ENCODE peak calls at places on chromosomes 16 and 17, in six cellular contexts. One of them, this sample, is unnamed.

GRCh38 chr16:31880322-31880979 is 6.8 kb downstream of the ZNF267 start:
- DNase-seq in A549: no peak
- DNase-seq in nephron progenitor cell: no peak
- DNase-seq in BE2C: no peak
- DNase-seq in fibroblast of mammary gland: peak
- DNase-seq in WTC11: no peak
- DNase-seq in this sample: no peak

GRCh38 chr16:1989209-1989825 is 453 bp upstream of the SYNGR3 start:
- DNase-seq in A549: no peak
- DNase-seq in nephron progenitor cell: no peak
- DNase-seq in BE2C: no peak
- DNase-seq in fibroblast of mammary gland: no peak
- DNase-seq in WTC11: peak
- DNase-seq in this sample: no peak

GRCh38 chr16:75079346-75079926 is 37.1 kb downstream of the LDHD start:
- DNase-seq in A549: no peak
- DNase-seq in nephron progenitor cell: no peak
- DNase-seq in BE2C: no peak
- DNase-seq in fibroblast of mammary gland: no peak
- DNase-seq in WTC11: no peak
- DNase-seq in this sample: no peak

GRCh38 chr16:68658258-68658973 is 13.3 kb downstream of the CDH3 start:
- DNase-seq in A549: peak
- DNase-seq in nephron progenitor cell: no peak
- DNase-seq in BE2C: no peak
- DNase-seq in fibroblast of mammary gland: peak
- DNase-seq in WTC11: no peak
- DNase-seq in this sample: no peak

GRCh38 chr16:27251561-27252205 is 16.9 kb downstream of the NSMCE1 start:
- DNase-seq in A549: no peak
- DNase-seq in nephron progenitor cell: no peak
- DNase-seq in BE2C: no peak
- DNase-seq in fibroblast of mammary gland: no peak
- DNase-seq in WTC11: no peak
- DNase-seq in this sample: no peak

GRCh38 chr17:14301279-14301760 is 439 bp downstream of the HS3ST3B1 start:
- DNase-seq in A549: peak
- DNase-seq in nephron progenitor cell: no peak
- DNase-seq in BE2C: no peak
- DNase-seq in fibroblast of mammary gland: no peak
- DNase-seq in WTC11: no peak
- DNase-seq in this sample: no peak

GRCh38 chr16:813204-813915 is 12.8 kb upstream of the GNG13 start:
- DNase-seq in A549: peak
- DNase-seq in nephron progenitor cell: peak
- DNase-seq in BE2C: peak
- DNase-seq in fibroblast of mammary gland: peak
- DNase-seq in WTC11: peak
- DNase-seq in this sample: no peak

GRCh38 chr17:44345497-44346026 is 460 bp downstream of the GRN start:
- DNase-seq in A549: peak
- DNase-seq in nephron progenitor cell: peak
- DNase-seq in BE2C: peak
- DNase-seq in fibroblast of mammary gland: peak
- DNase-seq in WTC11: peak
- DNase-seq in this sample: no peak

DNA sequence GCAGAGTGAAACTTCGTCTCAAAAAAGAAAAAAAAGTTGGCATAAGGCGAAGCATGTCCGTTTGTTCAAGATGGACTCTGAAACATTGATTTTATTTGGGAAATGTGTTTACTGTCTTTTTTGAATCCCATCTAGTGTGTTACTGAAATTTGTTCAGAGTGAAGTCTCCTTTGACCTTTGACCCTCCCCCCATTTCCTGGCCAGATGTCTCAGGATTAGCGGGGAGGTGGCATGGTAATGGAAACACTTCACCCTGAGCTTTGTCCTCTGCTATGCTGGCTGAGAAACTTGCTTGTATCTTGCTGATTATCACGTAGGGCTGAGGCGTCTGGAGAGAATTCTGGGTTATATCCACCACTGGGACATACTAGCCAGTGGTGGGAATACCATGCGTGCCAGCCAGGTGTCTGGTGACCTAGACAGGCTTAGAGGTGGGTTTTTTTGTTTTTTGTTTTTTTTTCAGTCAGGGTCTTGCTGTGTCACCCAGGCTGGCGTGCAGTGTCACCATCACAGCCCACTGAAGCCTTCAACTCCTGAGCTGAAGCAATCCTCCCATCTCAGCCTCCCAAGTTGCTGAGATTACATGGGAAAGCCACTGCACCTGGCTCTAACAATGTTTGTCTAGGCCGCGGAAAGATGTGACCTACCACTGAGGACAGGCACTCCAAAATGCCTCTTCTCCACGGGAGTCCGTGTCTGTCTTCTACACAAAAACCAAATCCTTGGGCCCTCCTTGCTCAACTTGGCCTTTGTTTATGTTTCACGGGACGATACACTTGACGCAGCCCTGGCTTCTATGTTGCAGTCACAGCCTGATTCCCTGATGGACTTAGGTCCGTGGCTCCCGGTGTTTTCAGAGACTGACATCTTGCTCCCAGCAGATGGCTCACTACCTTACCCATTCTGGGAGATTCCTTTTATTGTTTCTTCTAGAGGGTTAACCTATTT is 6.6 kb upstream of the GALK1 start:
- DNase-seq in A549: no peak
- DNase-seq in nephron progenitor cell: no peak
- DNase-seq in BE2C: no peak
- DNase-seq in fibroblast of mammary gland: peak
- DNase-seq in WTC11: no peak
- DNase-seq in this sample: no peak
- TF ChIP-seq CTCF in A549: peak
- TF ChIP-seq CTCF in nephron progenitor cell: no peak
- TF ChIP-seq CTCF in BE2C: peak
- TF ChIP-seq CTCF in fibroblast of mammary gland: peak
- TF ChIP-seq CTCF in WTC11: no peak
- TF ChIP-seq CTCF in this sample: peak

GRCh38 chr16:28280881-28281836 is 11.2 kb upstream of the SBK1 start:
- DNase-seq in A549: no peak
- DNase-seq in nephron progenitor cell: no peak
- DNase-seq in BE2C: no peak
- DNase-seq in fibroblast of mammary gland: no peak
- DNase-seq in WTC11: no peak
- DNase-seq in this sample: no peak
- TF ChIP-seq CTCF in A549: no peak
- TF ChIP-seq CTCF in nephron progenitor cell: no peak
- TF ChIP-seq CTCF in BE2C: no peak
- TF ChIP-seq CTCF in fibroblast of mammary gland: no peak
- TF ChIP-seq CTCF in WTC11: no peak
- TF ChIP-seq CTCF in this sample: no peak

DNA sequence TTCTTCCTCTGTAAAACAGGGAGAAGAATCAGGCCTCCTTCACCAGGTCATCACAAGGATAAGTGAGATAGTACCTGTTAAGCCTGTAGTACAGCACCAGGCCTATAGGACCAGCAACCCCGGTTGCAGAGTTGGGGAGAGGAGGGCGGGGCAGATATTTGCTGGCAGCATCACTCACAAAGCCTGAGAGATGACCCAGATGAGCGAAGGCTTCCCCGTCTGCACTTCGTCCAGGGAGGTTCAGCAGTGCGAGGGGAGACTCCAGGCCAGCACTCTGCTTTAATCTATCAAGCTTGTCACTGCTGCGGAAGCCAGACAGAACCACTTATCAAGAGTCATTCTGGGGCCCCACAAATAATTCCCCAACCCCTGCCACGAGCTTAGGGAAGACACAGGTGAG is 15.8 kb upstream of the RBBP6 start:
- DNase-seq in A549: peak
- DNase-seq in nephron progenitor cell: peak
- DNase-seq in BE2C: peak
- DNase-seq in fibroblast of mammary gland: no peak
- DNase-seq in WTC11: no peak
- DNase-seq in this sample: no peak
- TF ChIP-seq CTCF in A549: no peak
- TF ChIP-seq CTCF in nephron progenitor cell: no peak
- TF ChIP-seq CTCF in BE2C: no peak
- TF ChIP-seq CTCF in fibroblast of mammary gland: no peak
- TF ChIP-seq CTCF in WTC11: no peak
- TF ChIP-seq CTCF in this sample: no peak

GRCh38 chr16:3664187-3664896 is 9.9 kb downstream of the DNASE1 start:
- DNase-seq in A549: no peak
- DNase-seq in nephron progenitor cell: no peak
- DNase-seq in BE2C: no peak
- DNase-seq in fibroblast of mammary gland: no peak
- DNase-seq in WTC11: no peak
- DNase-seq in this sample: no peak

GRCh38 chr16:3669067-3669466 is 14.6 kb downstream of the DNASE1 start:
- DNase-seq in A549: no peak
- DNase-seq in nephron progenitor cell: no peak
- DNase-seq in BE2C: no peak
- DNase-seq in fibroblast of mammary gland: no peak
- DNase-seq in WTC11: no peak
- DNase-seq in this sample: no peak

GRCh38 chr16:3662601-3663000 is 8.1 kb downstream of the DNASE1 start:
- DNase-seq in A549: no peak
- DNase-seq in nephron progenitor cell: no peak
- DNase-seq in BE2C: no peak
- DNase-seq in fibroblast of mammary gland: no peak
- DNase-seq in WTC11: no peak
- DNase-seq in this sample: no peak

GRCh38 chr16:3668626-3669025 is 14.1 kb downstream of the DNASE1 start:
- DNase-seq in A549: no peak
- DNase-seq in nephron progenitor cell: no peak
- DNase-seq in BE2C: no peak
- DNase-seq in fibroblast of mammary gland: no peak
- DNase-seq in WTC11: no peak
- DNase-seq in this sample: no peak

DNA sequence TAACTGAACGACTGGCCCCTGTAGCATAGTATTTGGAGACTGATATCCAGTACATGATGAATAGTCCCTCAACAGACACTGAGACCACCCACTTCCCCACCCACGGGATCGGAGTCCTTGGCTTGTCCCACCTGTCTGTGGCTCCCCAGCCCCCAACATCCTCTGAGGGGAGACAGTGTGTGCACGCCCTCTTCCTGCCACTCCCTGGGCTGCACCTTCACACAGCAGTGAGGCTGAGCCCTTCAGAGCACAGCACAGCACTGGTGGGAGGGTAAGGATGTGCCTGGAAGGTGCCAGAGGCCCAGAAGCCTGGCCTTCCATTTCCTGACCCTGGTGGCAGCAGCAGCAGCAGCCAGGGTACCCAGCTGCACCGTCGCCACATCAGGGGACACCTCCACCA is 11.0 kb downstream of the DNASE1 start:
- DNase-seq in A549: no peak
- DNase-seq in nephron progenitor cell: no peak
- DNase-seq in BE2C: no peak
- DNase-seq in fibroblast of mammary gland: no peak
- DNase-seq in WTC11: no peak
- DNase-seq in this sample: no peak
- TF ChIP-seq CTCF in A549: no peak
- TF ChIP-seq CTCF in nephron progenitor cell: no peak
- TF ChIP-seq CTCF in BE2C: no peak
- TF ChIP-seq CTCF in fibroblast of mammary gland: no peak
- TF ChIP-seq CTCF in WTC11: no peak
- TF ChIP-seq CTCF in this sample: no peak

DNA sequence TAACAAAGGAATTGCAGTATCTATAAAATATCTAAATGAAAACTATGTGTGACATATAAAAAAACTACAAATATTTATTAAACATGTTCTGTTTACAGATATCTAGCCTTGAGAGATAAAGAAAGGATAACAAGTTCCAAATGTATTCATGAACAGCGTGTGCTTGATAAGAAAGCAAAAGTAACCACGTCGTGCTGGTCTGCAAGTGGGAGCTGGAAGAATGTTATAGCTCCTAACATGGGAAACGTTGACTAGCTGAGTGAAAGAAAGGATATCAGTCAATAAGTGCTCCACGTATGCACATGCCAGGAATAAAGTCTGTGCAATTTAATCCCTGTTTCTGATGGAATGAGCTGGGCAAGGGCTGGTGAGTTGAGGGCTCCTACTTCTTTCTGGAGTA is 71.2 kb upstream of the CDYL2 start:
- DNase-seq in A549: no peak
- DNase-seq in nephron progenitor cell: no peak
- DNase-seq in BE2C: no peak
- DNase-seq in fibroblast of mammary gland: no peak
- DNase-seq in WTC11: no peak
- DNase-seq in this sample: no peak
- TF ChIP-seq CTCF in A549: no peak
- TF ChIP-seq CTCF in nephron progenitor cell: no peak
- TF ChIP-seq CTCF in BE2C: no peak
- TF ChIP-seq CTCF in fibroblast of mammary gland: no peak
- TF ChIP-seq CTCF in WTC11: no peak
- TF ChIP-seq CTCF in this sample: no peak

GRCh38 chr17:76395980-76396379 is 11.6 kb downstream of the SPHK1 start:
- DNase-seq in A549: no peak
- DNase-seq in nephron progenitor cell: no peak
- DNase-seq in BE2C: no peak
- DNase-seq in fibroblast of mammary gland: no peak
- DNase-seq in WTC11: no peak
- DNase-seq in this sample: no peak

GRCh38 chr17:76397687-76398522 is 13.5 kb downstream of the SPHK1 start:
- DNase-seq in A549: peak
- DNase-seq in nephron progenitor cell: peak
- DNase-seq in BE2C: peak
- DNase-seq in fibroblast of mammary gland: peak
- DNase-seq in WTC11: peak
- DNase-seq in this sample: peak

GRCh38 chr17:76399175-76400172 is 15.1 kb downstream of the SPHK1 start:
- DNase-seq in A549: no peak
- DNase-seq in nephron progenitor cell: no peak
- DNase-seq in BE2C: no peak
- DNase-seq in fibroblast of mammary gland: no peak
- DNase-seq in WTC11: no peak
- DNase-seq in this sample: no peak

GRCh38 chr17:76398523-76399174 is 14.2 kb downstream of the SPHK1 start:
- DNase-seq in A549: no peak
- DNase-seq in nephron progenitor cell: no peak
- DNase-seq in BE2C: no peak
- DNase-seq in fibroblast of mammary gland: no peak
- DNase-seq in WTC11: no peak
- DNase-seq in this sample: peak

DNA sequence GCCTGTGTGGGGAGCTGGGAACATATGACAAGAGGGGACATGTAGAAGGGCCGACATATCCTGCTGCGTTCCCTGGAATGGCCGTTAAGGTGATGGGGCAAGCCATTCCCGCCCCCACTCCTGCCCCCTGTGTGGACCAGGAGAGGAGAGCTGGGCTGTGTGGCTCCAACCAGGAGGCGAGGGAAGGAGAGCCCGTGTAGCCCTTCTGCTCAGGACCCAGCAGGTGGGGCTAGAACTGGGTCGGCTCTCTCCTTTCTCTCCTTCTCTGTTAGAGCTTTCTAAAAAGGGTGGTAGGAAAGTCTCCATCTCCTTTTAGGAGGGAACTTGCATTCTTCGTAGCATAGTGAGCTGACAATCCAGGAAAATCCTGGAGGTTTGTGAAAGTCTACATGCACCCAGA is 12.8 kb downstream of the SPHK1 start:
- DNase-seq in A549: no peak
- DNase-seq in nephron progenitor cell: no peak
- DNase-seq in BE2C: no peak
- DNase-seq in fibroblast of mammary gland: no peak
- DNase-seq in WTC11: no peak
- DNase-seq in this sample: no peak
- TF ChIP-seq CTCF in A549: no peak
- TF ChIP-seq CTCF in nephron progenitor cell: no peak
- TF ChIP-seq CTCF in BE2C: peak
- TF ChIP-seq CTCF in fibroblast of mammary gland: no peak
- TF ChIP-seq CTCF in WTC11: no peak
- TF ChIP-seq CTCF in this sample: no peak

GRCh38 chr16:58329147-58329546 is 34.3 kb upstream of the PRSS54 start:
- DNase-seq in A549: no peak
- DNase-seq in nephron progenitor cell: no peak
- DNase-seq in BE2C: no peak
- DNase-seq in fibroblast of mammary gland: peak
- DNase-seq in WTC11: no peak
- DNase-seq in this sample: no peak
- TF ChIP-seq CTCF in A549: no peak
- TF ChIP-seq CTCF in nephron progenitor cell: no peak
- TF ChIP-seq CTCF in BE2C: no peak
- TF ChIP-seq CTCF in fibroblast of mammary gland: no peak
- TF ChIP-seq CTCF in WTC11: no peak
- TF ChIP-seq CTCF in this sample: no peak

This sample was measured in chondrocyte.